ENCODE peak calls at places on chromosomes 6 and 20, in five cellular contexts. L is AG04449, H is brain microvascular endothelial cell, G is RWPE1, I is heart right ventricle. Z is an unnamed sample.

GRCh38 chr20:3045042-3045815 is 623 bp upstream of the MRPS26 start:
- DNase-seq in L (peak; percentile 46), H (peak; percentile 54), G (peak; percentile 68), I (peak; percentile 85), Z (peak; percentile 83)

GRCh38 chr6:31143148-31143547 is 4.3 kb upstream of the PSORS1C2 start:
- DNase-seq in L (no peak), H (peak; percentile 42), G (no peak), I (peak; percentile 72), Z (peak; percentile 53)

GRCh38 chr6:27383481-27383880 is 5.1 kb upstream of the ZNF391 start:
- DNase-seq in L (no peak), H (no peak), G (no peak), I (no peak), Z (no peak)

GRCh38 chr20:35145141-35145564 is 2.0 kb downstream of the EDEM2 start:
- DNase-seq in L (peak; percentile 31), H (peak; percentile 22), G (peak; percentile 90), I (no peak), Z (no peak)

GRCh38 chr6:83417880-83418663 is 12.8 kb downstream of the ME1 start:
- DNase-seq in L (peak; percentile 14), H (peak; percentile 37), G (peak; percentile 48), I (no peak), Z (no peak)

GRCh38 chr20:47785900-47786762 is 850 bp upstream of the SULF2 start:
- DNase-seq in L (peak; percentile 29), H (peak; percentile 61), G (peak; percentile 96), I (peak; percentile 81), Z (peak; percentile 78)

GRCh38 chr6:69917834-69918233 is 51.5 kb downstream of the COL19A1 start:
- DNase-seq in L (peak; percentile 10), H (peak; percentile 88), G (peak; percentile 64), I (no peak), Z (no peak)

GRCh38 chr20:24469116-24470030 is at the start of gene SYNDIG1:
- DNase-seq in L (no peak), H (no peak), G (no peak), I (peak; percentile 24), Z (peak; percentile 67)

GRCh38 chr6:100300221-100300736 is 164.4 kb downstream of the SIM1 start:
- DNase-seq in L (peak; percentile 90), H (peak; percentile 94), G (peak; percentile 88), I (no peak), Z (no peak)

GRCh38 chr6:125769147-125769783 is 19.8 kb downstream of the HEY2 start:
- DNase-seq in L (no peak), H (no peak), G (no peak), I (no peak), Z (no peak)

GRCh38 chr6:108453601-108454157 is 107.0 kb upstream of the FOXO3 start:
- DNase-seq in L (peak; percentile 47), H (peak; percentile 92), G (no peak), I (peak; percentile 15), Z (no peak)

GRCh38 chr6:51139841-51140462 is 321.3 kb downstream of the TFAP2B start:
- DNase-seq in L (no peak), H (no peak), G (no peak), I (no peak), Z (no peak)

GRCh38 chr20:32354592-32355416 is 3.3 kb upstream of the ASXL1 start:
- DNase-seq in L (no peak), H (peak; percentile 74), G (no peak), I (no peak), Z (no peak)

GRCh38 chr6:108589244-108589730 is 28.6 kb downstream of the FOXO3 start:
- DNase-seq in L (no peak), H (peak; percentile 68), G (peak; percentile 93), I (peak; percentile 62), Z (peak; percentile 59)

GRCh38 chr6:95543798-95544197 is 33.5 kb upstream of the MANEA start:
- DNase-seq in L (no peak), H (no peak), G (no peak), I (no peak), Z (no peak)
- TF ChIP-seq CTCF in L (no peak), H (no peak), G (no peak), I (peak; percentile 32), Z (no peak)

GRCh38 chr6:91082311-91082803 is 495.5 kb upstream of the MAP3K7 start:
- DNase-seq in L (peak; percentile 3), H (peak; percentile 53), G (no peak), I (no peak), Z (peak; percentile 5)
- TF ChIP-seq CTCF in L (no peak), H (no peak), G (no peak), I (no peak), Z (no peak)

DNA sequence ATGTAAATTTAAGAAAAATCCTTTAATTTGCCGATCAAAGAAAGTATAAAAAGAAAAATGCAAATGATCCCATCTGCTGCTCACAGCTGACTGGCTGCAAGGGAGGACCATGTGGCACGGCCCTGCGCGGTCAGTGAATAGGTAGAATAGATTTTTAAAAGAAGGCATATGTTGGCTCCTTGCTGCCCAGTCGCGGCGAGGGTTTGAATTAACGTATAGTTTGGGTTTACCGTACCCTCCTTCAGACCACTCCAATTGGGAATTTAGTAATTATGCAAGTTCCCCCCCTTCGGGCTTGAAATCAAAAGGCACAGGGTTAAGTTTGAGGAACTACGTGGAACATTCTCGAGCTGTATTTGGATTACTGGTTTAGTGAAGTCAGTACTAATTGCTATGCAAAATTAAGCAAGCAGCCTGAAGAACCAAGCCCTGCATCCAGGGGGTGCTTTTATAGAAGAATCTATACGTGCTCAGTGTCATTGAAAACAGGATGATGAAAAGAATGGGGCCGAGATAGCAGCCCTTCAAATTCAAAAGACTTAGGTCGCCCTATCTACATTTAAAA is 1.1 kb upstream of the BEND3 start:
- DNase-seq in L (no peak), H (peak; percentile 22), G (no peak), I (no peak), Z (peak; percentile 39)
- TF ChIP-seq CTCF in L (no peak), H (peak; percentile 43), G (no peak), I (no peak), Z (no peak)

DNA sequence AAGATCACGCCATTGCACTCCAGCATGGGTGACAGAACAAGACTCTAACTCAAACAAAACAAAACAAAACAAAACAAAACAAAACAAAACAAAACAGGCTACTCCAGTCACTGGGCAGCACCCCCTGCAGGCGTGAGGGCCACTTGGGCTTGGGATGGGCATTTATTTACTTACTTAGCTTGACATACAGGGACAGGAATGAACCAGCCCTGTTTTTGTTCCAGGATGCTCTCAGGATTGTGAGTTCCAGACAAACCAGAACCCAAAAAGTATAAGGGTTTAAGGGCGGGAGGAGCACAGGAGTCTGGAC is 4.0 kb upstream of the PTPN1 start:
- DNase-seq in L (no peak), H (no peak), G (no peak), I (no peak), Z (no peak)
- TF ChIP-seq CTCF in L (no peak), H (peak; percentile 44), G (no peak), I (no peak), Z (no peak)

GRCh38 chr20:54197621-54198604 is 10.0 kb upstream of the PFDN4 start:
- DNase-seq in L (peak; percentile 23), H (peak; percentile 46), G (peak; percentile 78), I (no peak), Z (no peak)
- TF ChIP-seq CTCF in L (peak; percentile 31), H (peak; percentile 63), G (peak; percentile 92), I (no peak), Z (no peak)

GRCh38 chr20:40908311-40908710 is 120.3 kb upstream of the TOP1 start:
- DNase-seq in L (no peak), H (no peak), G (no peak), I (no peak), Z (no peak)
- TF ChIP-seq CTCF in L (no peak), H (no peak), G (no peak), I (no peak), Z (no peak)

GRCh38 chr6:104527761-104528415 is 331.8 kb downstream of the HACE1 start:
- DNase-seq in L (no peak), H (peak; percentile 36), G (no peak), I (no peak), Z (peak; percentile 33)
- TF ChIP-seq CTCF in L (peak; percentile 39), H (peak; percentile 60), G (no peak), I (no peak), Z (peak; percentile 25)

DNA sequence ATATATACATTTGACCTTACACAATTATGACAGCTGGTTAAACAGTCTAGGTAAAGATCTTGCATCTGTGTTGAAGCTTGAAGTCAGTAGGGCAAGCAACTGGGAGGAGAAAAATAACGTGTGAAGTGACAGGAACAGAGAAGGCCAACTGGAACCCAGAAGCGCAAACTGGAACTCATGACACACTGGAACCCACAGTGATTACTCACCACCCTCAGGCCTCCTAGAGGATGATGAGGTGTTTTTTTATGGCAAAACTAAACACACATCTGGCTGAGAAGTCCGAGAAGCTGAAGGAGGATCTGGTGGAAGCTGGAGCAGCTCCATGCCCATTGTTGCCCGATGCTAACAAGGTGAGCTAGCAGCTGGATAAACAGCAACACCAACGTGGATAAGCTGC is 108.1 kb downstream of the TMEM200A start:
- DNase-seq in L (no peak), H (peak; percentile 87), G (peak; percentile 24), I (no peak), Z (no peak)
- TF ChIP-seq CTCF in L (no peak), H (no peak), G (no peak), I (no peak), Z (no peak)

Z was measured in nephron progenitor cell.